ENCODE peak calls at places on chromosome 1, in eight cellular contexts. D is body of pancreas, J is glutamatergic neuron, Y is AG04449, U is fibroblast of mammary gland, G is spleen, H is cardiac fibroblast, A is coronary artery. Z is an unnamed sample.

GRCh38 chr1:155254714-155255242 is 505 bp downstream of the ENTREP3 start:
- DNase-seq in D (peak), J (peak), Y (no peak), U (no peak), G (peak), H (no peak), A (peak), Z (peak)

GRCh38 chr1:203675596-203676347 is 49.1 kb downstream of the ATP2B4 start:
- DNase-seq in D (peak), J (no peak), Y (no peak), U (no peak), G (no peak), H (no peak), A (no peak), Z (no peak)

GRCh38 chr1:180598333-180598979 is 33.4 kb upstream of the XPR1 start:
- DNase-seq in D (no peak), J (no peak), Y (no peak), U (no peak), G (no peak), H (no peak), A (no peak), Z (no peak)

GRCh38 chr1:214558002-214558770 is 6.8 kb upstream of the PTPN14 start:
- DNase-seq in D (no peak), J (no peak), Y (peak), U (peak), G (no peak), H (peak), A (no peak), Z (peak)

GRCh38 chr1:14869197-14869596 is 270.7 kb downstream of the KAZN start:
- DNase-seq in D (no peak), J (no peak), Y (no peak), U (no peak), G (no peak), H (no peak), A (no peak), Z (peak)

GRCh38 chr1:6600410-6601048 is 2.1 kb downstream of the KLHL21 start:
- DNase-seq in D (no peak), J (no peak), Y (no peak), U (no peak), G (no peak), H (peak), A (no peak), Z (no peak)

GRCh38 chr1:220788146-220788545 is 1.4 kb downstream of the MTARC1 start:
- DNase-seq in D (no peak), J (no peak), Y (no peak), U (peak), G (no peak), H (no peak), A (no peak), Z (no peak)

GRCh38 chr1:91502882-91503184 is 2.2 kb downstream of the CDC7 start:
- DNase-seq in D (no peak), J (no peak), Y (no peak), U (peak), G (no peak), H (peak), A (no peak), Z (peak)

GRCh38 chr1:37037675-37038074 is 3.4 kb upstream of the GRIK3 start:
- DNase-seq in D (no peak), J (no peak), Y (no peak), U (no peak), G (no peak), H (no peak), A (no peak), Z (no peak)

GRCh38 chr1:244218220-244218619 is 167.1 kb downstream of the ZBTB18 start:
- DNase-seq in D (no peak), J (no peak), Y (no peak), U (no peak), G (no peak), H (no peak), A (no peak), Z (no peak)

GRCh38 chr1:114196992-114197907 is 43.6 kb upstream of the SYT6 start:
- DNase-seq in D (no peak), J (no peak), Y (no peak), U (no peak), G (no peak), H (no peak), A (no peak), Z (no peak)

GRCh38 chr1:89781494-89782126 is 39.2 kb upstream of the LRRC8D start:
- DNase-seq in D (no peak), J (no peak), Y (no peak), U (peak), G (no peak), H (no peak), A (no peak), Z (no peak)

GRCh38 chr1:113369715-113370114 is 20.6 kb upstream of the MAGI3 start:
- DNase-seq in D (no peak), J (no peak), Y (no peak), U (no peak), G (no peak), H (no peak), A (no peak), Z (no peak)

GRCh38 chr1:54312874-54313316 is 93.3 kb downstream of the SSBP3 start:
- DNase-seq in D (no peak), J (no peak), Y (no peak), U (peak), G (no peak), H (peak), A (no peak), Z (peak)

GRCh38 chr1:67479146-67479891 is 49.1 kb upstream of the SERBP1 start:
- DNase-seq in D (peak), J (no peak), Y (no peak), U (peak), G (no peak), H (peak), A (no peak), Z (peak)

GRCh38 chr1:35539824-35540261 is 17.4 kb downstream of the KIAA0319L start:
- DNase-seq in D (no peak), J (no peak), Y (no peak), U (peak), G (no peak), H (peak), A (no peak), Z (peak)

GRCh38 chr1:172637522-172637921 is 21.4 kb upstream of the FASLG start:
- DNase-seq in D (no peak), J (no peak), Y (peak), U (peak), G (no peak), H (peak), A (no peak), Z (peak)

GRCh38 chr1:73065585-73065984 is 783.2 kb upstream of the NEGR1 start:
- DNase-seq in D (no peak), J (peak), Y (no peak), U (no peak), G (no peak), H (no peak), A (no peak), Z (no peak)

GRCh38 chr1:175072131-175072941 is 4.7 kb downstream of the TNN start:
- DNase-seq in D (no peak), J (peak), Y (peak), U (peak), G (no peak), H (peak), A (no peak), Z (peak)

GRCh38 chr1:27789511-27790154 is 16.6 kb downstream of the STX12 start:
- DNase-seq in D (no peak), J (no peak), Y (no peak), U (peak), G (no peak), H (peak), A (no peak), Z (no peak)

GRCh38 chr1:231177226-231177625 is 15.4 kb downstream of the TRIM67 start:
- DNase-seq in D (no peak), J (no peak), Y (no peak), U (no peak), G (no peak), H (no peak), A (peak), Z (no peak)

GRCh38 chr1:218371927-218372672 is 27.0 kb downstream of the TGFB2 start:
- DNase-seq in D (no peak), J (no peak), Y (no peak), U (peak), G (no peak), H (peak), A (no peak), Z (peak)

GRCh38 chr1:19606817-19607706 is 37.0 kb upstream of the NBL1 start:
- DNase-seq in D (no peak), J (no peak), Y (no peak), U (no peak), G (no peak), H (no peak), A (no peak), Z (no peak)

GRCh38 chr1:66271904-66272254 is 262.1 kb upstream of the SGIP1 start:
- DNase-seq in D (no peak), J (no peak), Y (no peak), U (peak), G (peak), H (peak), A (peak), Z (peak)

GRCh38 chr1:16241116-16241763 is 4.3 kb upstream of the CPLANE2 start:
- DNase-seq in D (no peak), J (no peak), Y (no peak), U (no peak), G (no peak), H (no peak), A (no peak), Z (no peak)

GRCh38 chr1:178362784-178363183 is 134.0 kb downstream of the CLEC20A start:
- DNase-seq in D (no peak), J (no peak), Y (peak), U (peak), G (no peak), H (peak), A (no peak), Z (peak)

GRCh38 chr1:3121401-3122215 is 52.6 kb downstream of the PRDM16 start:
- DNase-seq in D (no peak), J (no peak), Y (no peak), U (no peak), G (no peak), H (no peak), A (no peak), Z (peak)

GRCh38 chr1:62436039-62436465 is 797 bp upstream of the USP1 start:
- DNase-seq in D (peak), J (peak), Y (no peak), U (no peak), G (peak), H (no peak), A (no peak), Z (no peak)

GRCh38 chr1:202600432-202601041 is 109.7 kb downstream of the SYT2 start:
- DNase-seq in D (no peak), J (no peak), Y (no peak), U (no peak), G (peak), H (no peak), A (no peak), Z (no peak)
- TF ChIP-seq CTCF in D (no peak), J (no peak), Y (no peak), U (no peak), G (no peak), H (no peak), A (no peak), Z (no peak)

GRCh38 chr1:57832616-57833015 is 408.8 kb upstream of the DAB1 start:
- DNase-seq in D (no peak), J (no peak), Y (no peak), U (no peak), G (no peak), H (no peak), A (no peak), Z (no peak)

GRCh38 chr1:57839067-57839466 is 415.2 kb upstream of the DAB1 start:
- DNase-seq in D (no peak), J (no peak), Y (no peak), U (peak), G (no peak), H (peak), A (no peak), Z (peak)

GRCh38 chr1:57833296-57833695 is 409.4 kb upstream of the DAB1 start:
- DNase-seq in D (no peak), J (no peak), Y (no peak), U (no peak), G (no peak), H (no peak), A (no peak), Z (no peak)

GRCh38 chr1:57839488-57839887 is 415.6 kb upstream of the DAB1 start:
- DNase-seq in D (no peak), J (no peak), Y (no peak), U (no peak), G (no peak), H (no peak), A (no peak), Z (no peak)

GRCh38 chr1:57835620-57836019 is 411.8 kb upstream of the DAB1 start:
- DNase-seq in D (no peak), J (no peak), Y (no peak), U (no peak), G (no peak), H (peak), A (no peak), Z (peak)
- TF ChIP-seq CTCF in D (no peak), J (no peak), Y (no peak), U (no peak), G (no peak), H (peak), A (no peak), Z (no peak)

GRCh38 chr1:232507571-232507970 is 122.4 kb downstream of the SIPA1L2 start:
- DNase-seq in D (no peak), J (no peak), Y (no peak), U (no peak), G (no peak), H (no peak), A (no peak), Z (no peak)
- TF ChIP-seq CTCF in D (no peak), J (no peak), Y (no peak), U (no peak), G (no peak), H (no peak), A (no peak), Z (no peak)

GRCh38 chr1:163361123-163361934 is 39.6 kb downstream of the NUF2 start:
- DNase-seq in D (no peak), J (no peak), Y (no peak), U (peak), G (no peak), H (peak), A (no peak), Z (no peak)
- TF ChIP-seq CTCF in D (no peak), J (peak), Y (peak), U (peak), G (no peak), H (peak), A (no peak), Z (peak)

GRCh38 chr1:52963101-52963500 is 36.0 kb downstream of the SCP2 start:
- DNase-seq in D (no peak), J (no peak), Y (no peak), U (no peak), G (no peak), H (no peak), A (no peak), Z (no peak)
- TF ChIP-seq CTCF in D (no peak), J (no peak), Y (no peak), U (no peak), G (no peak), H (no peak), A (no peak), Z (no peak)

GRCh38 chr1:151130837-151131586 is 15.4 kb downstream of the SEMA6C start:
- DNase-seq in D (peak), J (peak), Y (peak), U (peak), G (peak), H (peak), A (peak), Z (peak)
- TF ChIP-seq CTCF in D (no peak), J (no peak), Y (no peak), U (no peak), G (no peak), H (no peak), A (no peak), Z (no peak)

Z was measured in foreskin fibroblast.